ENCODE peak calls at places on chromosomes 6 and 20, in eight cellular contexts. Z is heart right ventricle, X is GM12865, N is GM20000, G is lung, A is AG09309, B is ovary, Q is CD14-positive monocyte. H is an unnamed sample.

GRCh38 chr20:62232764-62233645 is 5.3 kb upstream of the OSBPL2 start:
- DNase-seq in Z (peak; percentile 46), X (no peak), N (no peak), G (no peak), A (no peak), B (no peak), Q (no peak), H (no peak)

GRCh38 chr20:57582432-57583288 is 21.8 kb downstream of the PCK1 start:
- DNase-seq in Z (peak; percentile 58), X (no peak), N (no peak), G (no peak), A (no peak), B (peak; percentile 77), Q (no peak), H (no peak)

GRCh38 chr6:87095056-87095527 is at the start of gene CGA:
- DNase-seq in Z (no peak), X (no peak), N (no peak), G (no peak), A (no peak), B (no peak), Q (no peak), H (no peak)

GRCh38 chr6:158943380-158944032 is 56.5 kb downstream of the RSPH3 start:
- DNase-seq in Z (no peak), X (no peak), N (no peak), G (no peak), A (no peak), B (no peak), Q (no peak), H (no peak)

GRCh38 chr20:32685541-32686529 is 12.1 kb upstream of the C20orf203 start:
- DNase-seq in Z (peak; percentile 64), X (no peak), N (no peak), G (no peak), A (peak; percentile 84), B (no peak), Q (peak; percentile 66), H (no peak)

GRCh38 chr20:2599265-2600060 is 53.0 kb upstream of the NOP56 start:
- DNase-seq in Z (no peak), X (no peak), N (no peak), G (no peak), A (no peak), B (no peak), Q (no peak), H (no peak)

GRCh38 chr20:54848262-54848661 is 372.9 kb downstream of the DOK5 start:
- DNase-seq in Z (no peak), X (no peak), N (no peak), G (no peak), A (no peak), B (no peak), Q (no peak), H (no peak)

GRCh38 chr20:11451793-11452291 is 465.9 kb upstream of the BTBD3 start:
- DNase-seq in Z (no peak), X (no peak), N (no peak), G (no peak), A (no peak), B (no peak), Q (no peak), H (no peak)

GRCh38 chr6:53579338-53579737 is 34.4 kb upstream of the GCLC start:
- DNase-seq in Z (no peak), X (no peak), N (no peak), G (no peak), A (no peak), B (no peak), Q (no peak), H (no peak)

GRCh38 chr6:87806635-87807034 is 104.6 kb upstream of the AKIRIN2 start:
- DNase-seq in Z (no peak), X (peak; percentile 34), N (no peak), G (no peak), A (no peak), B (no peak), Q (no peak), H (no peak)

GRCh38 chr6:170205534-170206316 is 85.2 kb downstream of the DLL1 start:
- DNase-seq in Z (no peak), X (no peak), N (no peak), G (peak; percentile 18), A (no peak), B (no peak), Q (no peak), H (no peak)

GRCh38 chr6:29633532-29633901 is 534 bp upstream of the GABBR1 start:
- DNase-seq in Z (no peak), X (no peak), N (no peak), G (no peak), A (no peak), B (no peak), Q (no peak), H (no peak)

GRCh38 chr6:29631209-29631810 is 1.7 kb downstream of the GABBR1 start:
- DNase-seq in Z (no peak), X (no peak), N (no peak), G (no peak), A (no peak), B (no peak), Q (no peak), H (no peak)

GRCh38 chr6:29632789-29633531 is at the start of gene GABBR1:
- DNase-seq in Z (peak; percentile 89), X (peak; percentile 53), N (peak; percentile 97), G (peak; percentile 87), A (peak; percentile 39), B (peak; percentile 90), Q (peak; percentile 56), H (peak; percentile 93)

GRCh38 chr6:29629571-29629970 is 3.4 kb downstream of the GABBR1 start:
- DNase-seq in Z (no peak), X (no peak), N (no peak), G (no peak), A (no peak), B (no peak), Q (no peak), H (no peak)

GRCh38 chr6:29631860-29632731 is 887 bp downstream of the GABBR1 start:
- DNase-seq in Z (peak; percentile 62), X (no peak), N (peak; percentile 78), G (peak; percentile 34), A (no peak), B (peak; percentile 78), Q (no peak), H (peak; percentile 67)
- TF ChIP-seq CTCF in Z (no peak), X (no peak), N (no peak), G (no peak), A (no peak), B (no peak), Q (no peak), H (no peak)

DNA sequence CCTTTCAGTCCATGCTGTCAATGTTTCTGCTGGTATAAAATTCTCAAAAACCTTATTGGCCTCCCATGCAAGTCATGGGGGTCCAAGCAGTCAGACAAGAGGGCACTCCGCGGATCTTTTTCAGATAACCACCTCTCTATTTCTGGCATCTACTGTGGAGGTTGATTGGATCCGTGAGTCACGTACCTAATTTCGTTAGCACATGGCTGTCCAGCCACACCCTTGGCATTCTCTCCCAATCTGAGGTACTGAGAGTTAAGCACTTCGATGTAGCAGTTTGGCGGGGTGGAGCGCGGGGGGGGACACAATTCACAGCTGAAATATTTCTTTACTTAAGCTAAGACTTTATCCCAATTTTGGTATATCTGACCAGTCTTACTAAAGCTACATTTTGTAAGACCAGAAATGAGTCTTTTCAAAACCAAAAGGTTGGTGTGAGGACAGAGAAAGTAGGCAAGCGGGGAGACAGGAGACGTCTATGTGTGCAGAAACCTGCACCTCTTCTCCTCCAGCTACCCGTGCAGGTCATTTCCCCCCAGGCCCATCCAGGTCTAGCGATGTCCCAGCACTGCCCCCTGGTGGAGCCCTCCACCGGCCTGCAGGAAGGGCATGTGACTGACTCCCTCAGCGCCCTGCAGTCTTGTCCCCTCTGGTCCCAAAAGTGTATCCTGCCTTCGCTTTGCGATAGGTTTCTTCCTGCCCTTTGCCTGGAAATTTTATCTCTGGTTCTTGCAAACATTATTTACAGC is 113.1 kb downstream of the ADAT2 start:
- DNase-seq in Z (peak; percentile 18), X (peak; percentile 60), N (no peak), G (no peak), A (no peak), B (no peak), Q (no peak), H (peak; percentile 12)
- TF ChIP-seq CTCF in Z (peak; percentile 15), X (peak; percentile 52), N (no peak), G (no peak), A (peak; percentile 41), B (no peak), Q (peak; percentile 48), H (peak; percentile 13)

GRCh38 chr6:75070244-75070643 is 135.6 kb downstream of the COL12A1 start:
- DNase-seq in Z (no peak), X (no peak), N (no peak), G (no peak), A (no peak), B (no peak), Q (no peak), H (no peak)

GRCh38 chr6:75065524-75065923 is 140.3 kb downstream of the COL12A1 start:
- DNase-seq in Z (peak; percentile 9), X (peak; percentile 8), N (no peak), G (no peak), A (peak; percentile 48), B (peak; percentile 30), Q (no peak), H (no peak)
- TF ChIP-seq CTCF in Z (no peak), X (no peak), N (no peak), G (no peak), A (peak; percentile 43), B (no peak), Q (no peak), H (no peak)

GRCh38 chr6:162118706-162119105 is 608.9 kb downstream of the PRKN start:
- DNase-seq in Z (no peak), X (no peak), N (no peak), G (no peak), A (no peak), B (no peak), Q (no peak), H (no peak)

GRCh38 chr6:162124710-162125435 is 602.7 kb downstream of the PRKN start:
- DNase-seq in Z (no peak), X (no peak), N (no peak), G (no peak), A (no peak), B (no peak), Q (no peak), H (no peak)

GRCh38 chr6:162125659-162126058 is 601.9 kb downstream of the PRKN start:
- DNase-seq in Z (no peak), X (no peak), N (no peak), G (no peak), A (no peak), B (no peak), Q (no peak), H (no peak)

GRCh38 chr6:162119349-162119748 is 608.2 kb downstream of the PRKN start:
- DNase-seq in Z (peak; percentile 9), X (no peak), N (no peak), G (no peak), A (no peak), B (no peak), Q (peak; percentile 61), H (no peak)

GRCh38 chr6:162123797-162124196 is 603.8 kb downstream of the PRKN start:
- DNase-seq in Z (peak; percentile 11), X (no peak), N (no peak), G (no peak), A (no peak), B (no peak), Q (no peak), H (no peak)
- TF ChIP-seq CTCF in Z (no peak), X (no peak), N (no peak), G (no peak), A (no peak), B (no peak), Q (peak; percentile 37), H (no peak)